ENCODE peak calls at places on chromosomes 3 and 15, in seven cellular contexts. N is T-helper 9 cell, W is fibroblast of the aortic adventitia, D is kidney tubule cell, E is nucleus accumbens, Z is SK-N-SH, G is substantia nigra. K is an unnamed sample.

GRCh38 chr3:11904157-11904556 is 57.5 kb upstream of the TAMM41 start:
- DNase-seq in N (no peak), W (no peak), D (no peak), E (no peak), Z (no peak), G (no peak), K (no peak)

GRCh38 chr15:48955370-48955769 is 8.3 kb downstream of the SHC4 start:
- DNase-seq in N (no peak), W (no peak), D (no peak), E (no peak), Z (no peak), G (no peak), K (no peak)

GRCh38 chr3:128618398-128618726 is 32.3 kb downstream of the RPN1 start:
- DNase-seq in N (no peak), W (no peak), D (no peak), E (no peak), Z (no peak), G (no peak), K (no peak)

GRCh38 chr3:172298247-172298646 is 150.0 kb downstream of the GHSR start:
- DNase-seq in N (no peak), W (no peak), D (no peak), E (no peak), Z (no peak), G (no peak), K (no peak)

GRCh38 chr15:88018865-88019626 is 237.5 kb downstream of the NTRK3 start:
- DNase-seq in N (no peak), W (peak), D (peak), E (no peak), Z (no peak), G (no peak), K (peak)

GRCh38 chr3:134974621-134975020 is 179.6 kb downstream of the EPHB1 start:
- DNase-seq in N (no peak), W (no peak), D (peak), E (no peak), Z (no peak), G (no peak), K (no peak)

GRCh38 chr15:60396560-60396963 is 1.2 kb downstream of the ANXA2 start:
- DNase-seq in N (no peak), W (peak), D (no peak), E (no peak), Z (no peak), G (no peak), K (no peak)

GRCh38 chr3:158456114-158456513 is 114.9 kb upstream of the MLF1 start:
- DNase-seq in N (no peak), W (no peak), D (no peak), E (no peak), Z (no peak), G (no peak), K (peak)

GRCh38 chr3:25047058-25047457 is 381.0 kb upstream of the RARB start:
- DNase-seq in N (no peak), W (no peak), D (no peak), E (no peak), Z (no peak), G (no peak), K (no peak)

GRCh38 chr3:136093771-136094170 is 102.4 kb downstream of the MSL2 start:
- DNase-seq in N (no peak), W (peak), D (no peak), E (no peak), Z (no peak), G (no peak), K (no peak)

GRCh38 chr3:37183375-37183831 is 9.0 kb upstream of the LRRFIP2 start:
- DNase-seq in N (no peak), W (peak), D (peak), E (no peak), Z (no peak), G (no peak), K (peak)

GRCh38 chr15:67736810-67737209 is 88.5 kb upstream of the SKOR1 start:
- DNase-seq in N (no peak), W (peak), D (peak), E (no peak), Z (no peak), G (no peak), K (no peak)

GRCh38 chr15:69082556-69082955 is 68.1 kb downstream of the NOX5 start:
- DNase-seq in N (no peak), W (no peak), D (no peak), E (no peak), Z (no peak), G (no peak), K (peak)

GRCh38 chr3:158104346-158105020 is 1.7 kb downstream of the SHOX2 start:
- DNase-seq in N (no peak), W (no peak), D (no peak), E (no peak), Z (no peak), G (no peak), K (no peak)

GRCh38 chr15:38069001-38069400 is 134.6 kb downstream of the TMCO5A start:
- DNase-seq in N (no peak), W (peak), D (peak), E (peak), Z (peak), G (no peak), K (peak)

GRCh38 chr3:101778385-101779046 is 495 bp upstream of the NXPE3 start:
- DNase-seq in N (no peak), W (no peak), D (no peak), E (no peak), Z (no peak), G (no peak), K (no peak)

GRCh38 chr3:16552757-16553156 is 39.3 kb upstream of the RFTN1 start:
- DNase-seq in N (no peak), W (no peak), D (no peak), E (no peak), Z (no peak), G (no peak), K (no peak)

GRCh38 chr15:70715840-70716510 is 47.4 kb downstream of the UACA start:
- DNase-seq in N (no peak), W (peak), D (peak), E (no peak), Z (no peak), G (no peak), K (peak)

GRCh38 chr3:128541246-128541645 is 48.2 kb upstream of the GATA2 start:
- DNase-seq in N (no peak), W (no peak), D (no peak), E (no peak), Z (no peak), G (no peak), K (no peak)

GRCh38 chr15:63334821-63335220 is 46.8 kb downstream of the CA12 start:
- DNase-seq in N (no peak), W (no peak), D (no peak), E (no peak), Z (peak), G (no peak), K (no peak)